ENCODE peak calls at places on chromosome 21, in six cellular contexts. B, D, I, F, W and P are unnamed samples.

GRCh38 chr21:41600116-41600515 is 92.2 kb upstream of the TMPRSS2 start:
- DNase-seq in B (no peak), D (no peak), I (no peak), F (no peak), W (no peak), P (peak; percentile 22)

GRCh38 chr21:45892156-45892919 is 89.2 kb upstream of the COL6A1 start:
- DNase-seq in B (no peak), D (no peak), I (peak; percentile 51), F (no peak), W (no peak), P (peak; percentile 54)

GRCh38 chr21:29434081-29434480 is 135.4 kb downstream of the BACH1 start:
- DNase-seq in B (no peak), D (no peak), I (no peak), F (no peak), W (no peak), P (no peak)

GRCh38 chr21:20729376-20729775 is 268.8 kb upstream of the NCAM2 start:
- DNase-seq in B (no peak), D (no peak), I (no peak), F (no peak), W (no peak), P (no peak)

GRCh38 chr21:33698088-33698487 is 55.8 kb downstream of the ITSN1 start:
- DNase-seq in B (no peak), D (no peak), I (no peak), F (no peak), W (no peak), P (no peak)

GRCh38 chr21:31397939-31398338 is 53.9 kb upstream of the TIAM1 start:
- DNase-seq in B (no peak), D (no peak), I (no peak), F (no peak), W (no peak), P (no peak)

GRCh38 chr21:14722841-14723483 is 176.8 kb upstream of the SAMSN1 start:
- DNase-seq in B (no peak), D (no peak), I (no peak), F (no peak), W (no peak), P (no peak)

GRCh38 chr21:16117331-16117730 is 387.5 kb downstream of the USP25 start:
- DNase-seq in B (no peak), D (no peak), I (no peak), F (no peak), W (no peak), P (no peak)

GRCh38 chr21:44285102-44285501 is 574 bp upstream of the AIRE start:
- DNase-seq in B (no peak), D (no peak), I (no peak), F (no peak), W (no peak), P (no peak)

GRCh38 chr21:36917487-36918158 is 48.8 kb downstream of the HLCS start:
- DNase-seq in B (peak; percentile 18), D (peak; percentile 37), I (no peak), F (no peak), W (no peak), P (no peak)

GRCh38 chr21:43273708-43274021 is 104.9 kb downstream of the CRYAA start:
- DNase-seq in B (no peak), D (no peak), I (peak; percentile 14), F (no peak), W (no peak), P (peak; percentile 30)

GRCh38 chr21:42264245-42265195 is 45.6 kb downstream of the ABCG1 start:
- DNase-seq in B (no peak), D (no peak), I (peak; percentile 36), F (no peak), W (no peak), P (no peak)

GRCh38 chr21:41196990-41197389 is 29.0 kb downstream of the BACE2 start:
- DNase-seq in B (no peak), D (no peak), I (no peak), F (no peak), W (no peak), P (no peak)

GRCh38 chr21:33362044-33362555 is 37.3 kb downstream of the IFNAR1 start:
- DNase-seq in B (no peak), D (peak; percentile 79), I (no peak), F (no peak), W (peak; percentile 90), P (no peak)

GRCh38 chr21:41739011-41739410 is 27.8 kb downstream of the RIPK4 start:
- DNase-seq in B (no peak), D (no peak), I (no peak), F (no peak), W (no peak), P (peak; percentile 23)

GRCh38 chr21:29218749-29219148 is 80.0 kb upstream of the BACH1 start:
- DNase-seq in B (no peak), D (no peak), I (no peak), F (no peak), W (no peak), P (no peak)

GRCh38 chr21:44925027-44925755 is 4.5 kb upstream of the ITGB2 start:
- DNase-seq in B (no peak), D (no peak), I (no peak), F (no peak), W (no peak), P (no peak)

GRCh38 chr21:33643658-33644311 is 1.5 kb downstream of the ITSN1 start:
- DNase-seq in B (no peak), D (no peak), I (no peak), F (no peak), W (no peak), P (no peak)

GRCh38 chr21:31133243-31133830 is 95.1 kb upstream of the KRTAP19-8 start:
- DNase-seq in B (no peak), D (no peak), I (no peak), F (no peak), W (no peak), P (no peak)

GRCh38 chr21:38712076-38712475 is 93.7 kb upstream of the ETS2 start:
- DNase-seq in B (peak; percentile 13), D (peak; percentile 37), I (no peak), F (no peak), W (peak; percentile 37), P (no peak)

GRCh38 chr21:44585892-44586291 is 5.5 kb upstream of the KRTAP10-5 start:
- DNase-seq in B (no peak), D (no peak), I (no peak), F (no peak), W (no peak), P (peak; percentile 34)

GRCh38 chr21:19609611-19610010 is 1206.0 kb upstream of the TMPRSS15 start:
- DNase-seq in B (no peak), D (no peak), I (no peak), F (no peak), W (no peak), P (no peak)

GRCh38 chr21:15514073-15514946 is 215.5 kb upstream of the USP25 start:
- DNase-seq in B (no peak), D (no peak), I (no peak), F (no peak), W (no peak), P (no peak)

GRCh38 chr21:31731112-31731801 is 661 bp downstream of the SCAF4 start:
- DNase-seq in B (peak; percentile 25), D (no peak), I (peak; percentile 69), F (peak; percentile 25), W (peak; percentile 43), P (peak; percentile 63)